ENCODE peak calls at places on chromosomes 7 and 10, in ten cellular contexts. One of them, this sample, is unnamed.
A peak's percentile ranks its signal among the peaks of the same experiment; 100 is the strongest.

GRCh38 chr7:123732413-123733091 is 16.3 kb downstream of the WASL start:
- DNase-seq in activated CD4-positive, alpha-beta T cell treated with anti-CD3 and anti-CD28 coated beads for 24 hours: no peak
- DNase-seq in activated naive CD4-positive, alpha-beta T cell treated with anti-CD3 and anti-CD28 coated beads for 36 hours: no peak
- DNase-seq in vagina: no peak
- DNase-seq in psoas muscle: no peak
- DNase-seq in stimulated activated CD8-positive, alpha-beta memory T cell treated with anti-CD3 and anti-CD28 coated beads, Interleukin-15, amount 100 ng/mL, for 24 hours: no peak
- DNase-seq in DMS153: no peak
- DNase-seq in activated CD8-positive, alpha-beta memory T cell treated with anti-CD3 and anti-CD28 coated beads, Interleukin-2, amount 50 U/mL, for 4 hours: no peak
- DNase-seq in ACHN: no peak
- DNase-seq in hepatic stellate cell: no peak
- DNase-seq in this sample: no peak

GRCh38 chr7:28813238-28813962 is 144.7 kb downstream of the TRIL start:
- DNase-seq in activated CD4-positive, alpha-beta T cell treated with anti-CD3 and anti-CD28 coated beads for 24 hours: no peak
- DNase-seq in activated naive CD4-positive, alpha-beta T cell treated with anti-CD3 and anti-CD28 coated beads for 36 hours: no peak
- DNase-seq in vagina: no peak
- DNase-seq in psoas muscle: peak; percentile 55
- DNase-seq in stimulated activated CD8-positive, alpha-beta memory T cell treated with anti-CD3 and anti-CD28 coated beads, Interleukin-15, amount 100 ng/mL, for 24 hours: no peak
- DNase-seq in DMS153: no peak
- DNase-seq in activated CD8-positive, alpha-beta memory T cell treated with anti-CD3 and anti-CD28 coated beads, Interleukin-2, amount 50 U/mL, for 4 hours: no peak
- DNase-seq in ACHN: no peak
- DNase-seq in hepatic stellate cell: no peak
- DNase-seq in this sample: no peak

GRCh38 chr10:88528196-88528595 is 54.9 kb downstream of the RNLS start:
- DNase-seq in activated CD4-positive, alpha-beta T cell treated with anti-CD3 and anti-CD28 coated beads for 24 hours: no peak
- DNase-seq in activated naive CD4-positive, alpha-beta T cell treated with anti-CD3 and anti-CD28 coated beads for 36 hours: no peak
- DNase-seq in vagina: no peak
- DNase-seq in psoas muscle: no peak
- DNase-seq in stimulated activated CD8-positive, alpha-beta memory T cell treated with anti-CD3 and anti-CD28 coated beads, Interleukin-15, amount 100 ng/mL, for 24 hours: no peak
- DNase-seq in DMS153: no peak
- DNase-seq in activated CD8-positive, alpha-beta memory T cell treated with anti-CD3 and anti-CD28 coated beads, Interleukin-2, amount 50 U/mL, for 4 hours: no peak
- DNase-seq in ACHN: no peak
- DNase-seq in hepatic stellate cell: no peak
- DNase-seq in this sample: no peak

GRCh38 chr7:116025098-116025809 is 5.3 kb downstream of the TFEC start:
- DNase-seq in activated CD4-positive, alpha-beta T cell treated with anti-CD3 and anti-CD28 coated beads for 24 hours: no peak
- DNase-seq in activated naive CD4-positive, alpha-beta T cell treated with anti-CD3 and anti-CD28 coated beads for 36 hours: no peak
- DNase-seq in vagina: no peak
- DNase-seq in psoas muscle: no peak
- DNase-seq in stimulated activated CD8-positive, alpha-beta memory T cell treated with anti-CD3 and anti-CD28 coated beads, Interleukin-15, amount 100 ng/mL, for 24 hours: no peak
- DNase-seq in DMS153: no peak
- DNase-seq in activated CD8-positive, alpha-beta memory T cell treated with anti-CD3 and anti-CD28 coated beads, Interleukin-2, amount 50 U/mL, for 4 hours: no peak
- DNase-seq in ACHN: no peak
- DNase-seq in hepatic stellate cell: no peak
- DNase-seq in this sample: no peak

GRCh38 chr7:156166692-156167416 is 354.6 kb upstream of the SHH start:
- DNase-seq in activated CD4-positive, alpha-beta T cell treated with anti-CD3 and anti-CD28 coated beads for 24 hours: no peak
- DNase-seq in activated naive CD4-positive, alpha-beta T cell treated with anti-CD3 and anti-CD28 coated beads for 36 hours: no peak
- DNase-seq in vagina: no peak
- DNase-seq in psoas muscle: no peak
- DNase-seq in stimulated activated CD8-positive, alpha-beta memory T cell treated with anti-CD3 and anti-CD28 coated beads, Interleukin-15, amount 100 ng/mL, for 24 hours: no peak
- DNase-seq in DMS153: no peak
- DNase-seq in activated CD8-positive, alpha-beta memory T cell treated with anti-CD3 and anti-CD28 coated beads, Interleukin-2, amount 50 U/mL, for 4 hours: no peak
- DNase-seq in ACHN: no peak
- DNase-seq in hepatic stellate cell: no peak
- DNase-seq in this sample: no peak

GRCh38 chr7:132065193-132065972 is 509.0 kb upstream of the PODXL start:
- DNase-seq in activated CD4-positive, alpha-beta T cell treated with anti-CD3 and anti-CD28 coated beads for 24 hours: no peak
- DNase-seq in activated naive CD4-positive, alpha-beta T cell treated with anti-CD3 and anti-CD28 coated beads for 36 hours: no peak
- DNase-seq in vagina: peak; percentile 86
- DNase-seq in psoas muscle: peak; percentile 78
- DNase-seq in stimulated activated CD8-positive, alpha-beta memory T cell treated with anti-CD3 and anti-CD28 coated beads, Interleukin-15, amount 100 ng/mL, for 24 hours: no peak
- DNase-seq in DMS153: no peak
- DNase-seq in activated CD8-positive, alpha-beta memory T cell treated with anti-CD3 and anti-CD28 coated beads, Interleukin-2, amount 50 U/mL, for 4 hours: no peak
- DNase-seq in ACHN: peak; percentile 99
- DNase-seq in hepatic stellate cell: peak; percentile 92
- DNase-seq in this sample: no peak

GRCh38 chr10:48497965-48498770 is 106.7 kb downstream of the ARHGAP22 start:
- DNase-seq in activated CD4-positive, alpha-beta T cell treated with anti-CD3 and anti-CD28 coated beads for 24 hours: no peak
- DNase-seq in activated naive CD4-positive, alpha-beta T cell treated with anti-CD3 and anti-CD28 coated beads for 36 hours: no peak
- DNase-seq in vagina: no peak
- DNase-seq in psoas muscle: no peak
- DNase-seq in stimulated activated CD8-positive, alpha-beta memory T cell treated with anti-CD3 and anti-CD28 coated beads, Interleukin-15, amount 100 ng/mL, for 24 hours: no peak
- DNase-seq in DMS153: no peak
- DNase-seq in activated CD8-positive, alpha-beta memory T cell treated with anti-CD3 and anti-CD28 coated beads, Interleukin-2, amount 50 U/mL, for 4 hours: no peak
- DNase-seq in ACHN: no peak
- DNase-seq in hepatic stellate cell: no peak
- DNase-seq in this sample: no peak

GRCh38 chr10:13437026-13437555 is 89.0 kb upstream of the SEPHS1 start:
- DNase-seq in activated CD4-positive, alpha-beta T cell treated with anti-CD3 and anti-CD28 coated beads for 24 hours: no peak
- DNase-seq in activated naive CD4-positive, alpha-beta T cell treated with anti-CD3 and anti-CD28 coated beads for 36 hours: no peak
- DNase-seq in vagina: no peak
- DNase-seq in psoas muscle: no peak
- DNase-seq in stimulated activated CD8-positive, alpha-beta memory T cell treated with anti-CD3 and anti-CD28 coated beads, Interleukin-15, amount 100 ng/mL, for 24 hours: no peak
- DNase-seq in DMS153: no peak
- DNase-seq in activated CD8-positive, alpha-beta memory T cell treated with anti-CD3 and anti-CD28 coated beads, Interleukin-2, amount 50 U/mL, for 4 hours: no peak
- DNase-seq in ACHN: no peak
- DNase-seq in hepatic stellate cell: no peak
- DNase-seq in this sample: no peak

GRCh38 chr7:9231683-9232082 is 798.3 kb downstream of the NXPH1 start:
- DNase-seq in activated CD4-positive, alpha-beta T cell treated with anti-CD3 and anti-CD28 coated beads for 24 hours: no peak
- DNase-seq in activated naive CD4-positive, alpha-beta T cell treated with anti-CD3 and anti-CD28 coated beads for 36 hours: no peak
- DNase-seq in vagina: no peak
- DNase-seq in psoas muscle: no peak
- DNase-seq in stimulated activated CD8-positive, alpha-beta memory T cell treated with anti-CD3 and anti-CD28 coated beads, Interleukin-15, amount 100 ng/mL, for 24 hours: no peak
- DNase-seq in DMS153: peak; percentile 66
- DNase-seq in activated CD8-positive, alpha-beta memory T cell treated with anti-CD3 and anti-CD28 coated beads, Interleukin-2, amount 50 U/mL, for 4 hours: no peak
- DNase-seq in ACHN: no peak
- DNase-seq in hepatic stellate cell: no peak
- DNase-seq in this sample: no peak

GRCh38 chr10:62626096-62626495 is 178.4 kb upstream of the ADO start:
- DNase-seq in activated CD4-positive, alpha-beta T cell treated with anti-CD3 and anti-CD28 coated beads for 24 hours: no peak
- DNase-seq in activated naive CD4-positive, alpha-beta T cell treated with anti-CD3 and anti-CD28 coated beads for 36 hours: no peak
- DNase-seq in vagina: no peak
- DNase-seq in psoas muscle: no peak
- DNase-seq in stimulated activated CD8-positive, alpha-beta memory T cell treated with anti-CD3 and anti-CD28 coated beads, Interleukin-15, amount 100 ng/mL, for 24 hours: no peak
- DNase-seq in DMS153: no peak
- DNase-seq in activated CD8-positive, alpha-beta memory T cell treated with anti-CD3 and anti-CD28 coated beads, Interleukin-2, amount 50 U/mL, for 4 hours: no peak
- DNase-seq in ACHN: no peak
- DNase-seq in hepatic stellate cell: no peak
- DNase-seq in this sample: no peak

GRCh38 chr10:12638103-12638502 is 288.8 kb downstream of the CAMK1D start:
- DNase-seq in activated CD4-positive, alpha-beta T cell treated with anti-CD3 and anti-CD28 coated beads for 24 hours: no peak
- DNase-seq in activated naive CD4-positive, alpha-beta T cell treated with anti-CD3 and anti-CD28 coated beads for 36 hours: peak; percentile 68
- DNase-seq in vagina: no peak
- DNase-seq in psoas muscle: no peak
- DNase-seq in stimulated activated CD8-positive, alpha-beta memory T cell treated with anti-CD3 and anti-CD28 coated beads, Interleukin-15, amount 100 ng/mL, for 24 hours: no peak
- DNase-seq in DMS153: peak; percentile 79
- DNase-seq in activated CD8-positive, alpha-beta memory T cell treated with anti-CD3 and anti-CD28 coated beads, Interleukin-2, amount 50 U/mL, for 4 hours: no peak
- DNase-seq in ACHN: no peak
- DNase-seq in hepatic stellate cell: no peak
- DNase-seq in this sample: no peak

GRCh38 chr10:14186245-14186644 is 144.5 kb downstream of the FRMD4A start:
- DNase-seq in activated CD4-positive, alpha-beta T cell treated with anti-CD3 and anti-CD28 coated beads for 24 hours: no peak
- DNase-seq in activated naive CD4-positive, alpha-beta T cell treated with anti-CD3 and anti-CD28 coated beads for 36 hours: peak; percentile 16
- DNase-seq in vagina: no peak
- DNase-seq in psoas muscle: no peak
- DNase-seq in stimulated activated CD8-positive, alpha-beta memory T cell treated with anti-CD3 and anti-CD28 coated beads, Interleukin-15, amount 100 ng/mL, for 24 hours: no peak
- DNase-seq in DMS153: no peak
- DNase-seq in activated CD8-positive, alpha-beta memory T cell treated with anti-CD3 and anti-CD28 coated beads, Interleukin-2, amount 50 U/mL, for 4 hours: no peak
- DNase-seq in ACHN: peak; percentile 67
- DNase-seq in hepatic stellate cell: no peak
- DNase-seq in this sample: no peak

GRCh38 chr7:68770649-68771048 is 827.6 kb upstream of the AUTS2 start:
- DNase-seq in activated CD4-positive, alpha-beta T cell treated with anti-CD3 and anti-CD28 coated beads for 24 hours: no peak
- DNase-seq in activated naive CD4-positive, alpha-beta T cell treated with anti-CD3 and anti-CD28 coated beads for 36 hours: no peak
- DNase-seq in vagina: no peak
- DNase-seq in psoas muscle: no peak
- DNase-seq in stimulated activated CD8-positive, alpha-beta memory T cell treated with anti-CD3 and anti-CD28 coated beads, Interleukin-15, amount 100 ng/mL, for 24 hours: no peak
- DNase-seq in DMS153: peak; percentile 82
- DNase-seq in activated CD8-positive, alpha-beta memory T cell treated with anti-CD3 and anti-CD28 coated beads, Interleukin-2, amount 50 U/mL, for 4 hours: no peak
- DNase-seq in ACHN: no peak
- DNase-seq in hepatic stellate cell: no peak
- DNase-seq in this sample: no peak

GRCh38 chr7:48158404-48158803 is 12.9 kb upstream of the ABCA13 start:
- DNase-seq in activated CD4-positive, alpha-beta T cell treated with anti-CD3 and anti-CD28 coated beads for 24 hours: no peak
- DNase-seq in activated naive CD4-positive, alpha-beta T cell treated with anti-CD3 and anti-CD28 coated beads for 36 hours: no peak
- DNase-seq in vagina: no peak
- DNase-seq in psoas muscle: no peak
- DNase-seq in stimulated activated CD8-positive, alpha-beta memory T cell treated with anti-CD3 and anti-CD28 coated beads, Interleukin-15, amount 100 ng/mL, for 24 hours: no peak
- DNase-seq in DMS153: no peak
- DNase-seq in activated CD8-positive, alpha-beta memory T cell treated with anti-CD3 and anti-CD28 coated beads, Interleukin-2, amount 50 U/mL, for 4 hours: no peak
- DNase-seq in ACHN: no peak
- DNase-seq in hepatic stellate cell: peak; percentile 37
- DNase-seq in this sample: no peak

GRCh38 chr7:138195207-138195606 is 118.9 kb downstream of the AKR1D1 start:
- DNase-seq in activated CD4-positive, alpha-beta T cell treated with anti-CD3 and anti-CD28 coated beads for 24 hours: no peak
- DNase-seq in activated naive CD4-positive, alpha-beta T cell treated with anti-CD3 and anti-CD28 coated beads for 36 hours: no peak
- DNase-seq in vagina: no peak
- DNase-seq in psoas muscle: no peak
- DNase-seq in stimulated activated CD8-positive, alpha-beta memory T cell treated with anti-CD3 and anti-CD28 coated beads, Interleukin-15, amount 100 ng/mL, for 24 hours: no peak
- DNase-seq in DMS153: no peak
- DNase-seq in activated CD8-positive, alpha-beta memory T cell treated with anti-CD3 and anti-CD28 coated beads, Interleukin-2, amount 50 U/mL, for 4 hours: no peak
- DNase-seq in ACHN: no peak
- DNase-seq in hepatic stellate cell: no peak
- DNase-seq in this sample: no peak

GRCh38 chr7:135976312-135977019 is 693 bp downstream of the MTPN start:
- DNase-seq in activated CD4-positive, alpha-beta T cell treated with anti-CD3 and anti-CD28 coated beads for 24 hours: no peak
- DNase-seq in activated naive CD4-positive, alpha-beta T cell treated with anti-CD3 and anti-CD28 coated beads for 36 hours: peak; percentile 56
- DNase-seq in vagina: no peak
- DNase-seq in psoas muscle: peak; percentile 39
- DNase-seq in stimulated activated CD8-positive, alpha-beta memory T cell treated with anti-CD3 and anti-CD28 coated beads, Interleukin-15, amount 100 ng/mL, for 24 hours: no peak
- DNase-seq in DMS153: no peak
- DNase-seq in activated CD8-positive, alpha-beta memory T cell treated with anti-CD3 and anti-CD28 coated beads, Interleukin-2, amount 50 U/mL, for 4 hours: peak; percentile 21
- DNase-seq in ACHN: peak; percentile 32
- DNase-seq in hepatic stellate cell: peak; percentile 21
- DNase-seq in this sample: peak; percentile 7

GRCh38 chr7:47693161-47693740 is 111.3 kb upstream of the TNS3 start:
- DNase-seq in activated CD4-positive, alpha-beta T cell treated with anti-CD3 and anti-CD28 coated beads for 24 hours: no peak
- DNase-seq in activated naive CD4-positive, alpha-beta T cell treated with anti-CD3 and anti-CD28 coated beads for 36 hours: no peak
- DNase-seq in vagina: no peak
- DNase-seq in psoas muscle: no peak
- DNase-seq in stimulated activated CD8-positive, alpha-beta memory T cell treated with anti-CD3 and anti-CD28 coated beads, Interleukin-15, amount 100 ng/mL, for 24 hours: no peak
- DNase-seq in DMS153: no peak
- DNase-seq in activated CD8-positive, alpha-beta memory T cell treated with anti-CD3 and anti-CD28 coated beads, Interleukin-2, amount 50 U/mL, for 4 hours: no peak
- DNase-seq in ACHN: no peak
- DNase-seq in hepatic stellate cell: peak; percentile 31
- DNase-seq in this sample: no peak

GRCh38 chr10:60382946-60383681 is 6.6 kb downstream of the ANK3 start:
- DNase-seq in activated CD4-positive, alpha-beta T cell treated with anti-CD3 and anti-CD28 coated beads for 24 hours: no peak
- DNase-seq in activated naive CD4-positive, alpha-beta T cell treated with anti-CD3 and anti-CD28 coated beads for 36 hours: no peak
- DNase-seq in vagina: no peak
- DNase-seq in psoas muscle: no peak
- DNase-seq in stimulated activated CD8-positive, alpha-beta memory T cell treated with anti-CD3 and anti-CD28 coated beads, Interleukin-15, amount 100 ng/mL, for 24 hours: no peak
- DNase-seq in DMS153: no peak
- DNase-seq in activated CD8-positive, alpha-beta memory T cell treated with anti-CD3 and anti-CD28 coated beads, Interleukin-2, amount 50 U/mL, for 4 hours: no peak
- DNase-seq in ACHN: peak; percentile 14
- DNase-seq in hepatic stellate cell: no peak
- DNase-seq in this sample: no peak

GRCh38 chr7:29626730-29627129 is 63.1 kb downstream of the PRR15 start:
- DNase-seq in activated CD4-positive, alpha-beta T cell treated with anti-CD3 and anti-CD28 coated beads for 24 hours: no peak
- DNase-seq in activated naive CD4-positive, alpha-beta T cell treated with anti-CD3 and anti-CD28 coated beads for 36 hours: no peak
- DNase-seq in vagina: no peak
- DNase-seq in psoas muscle: no peak
- DNase-seq in stimulated activated CD8-positive, alpha-beta memory T cell treated with anti-CD3 and anti-CD28 coated beads, Interleukin-15, amount 100 ng/mL, for 24 hours: no peak
- DNase-seq in DMS153: no peak
- DNase-seq in activated CD8-positive, alpha-beta memory T cell treated with anti-CD3 and anti-CD28 coated beads, Interleukin-2, amount 50 U/mL, for 4 hours: no peak
- DNase-seq in ACHN: no peak
- DNase-seq in hepatic stellate cell: no peak
- DNase-seq in this sample: no peak

This sample was measured in endothelial cell.